ENCODE peak calls at places on chromosomes 3 and 15, in nine cellular contexts. I is psoas muscle, Z is fibroblast of the conjunctiva, X is H7, B is GM12878, N is GM12865, Q is amniotic stem cell, A is body of pancreas, O is head of caudate nucleus. G is an unnamed sample.

GRCh38 chr15:88393719-88394519 is 73.3 kb downstream of the MRPL46 start:
- DNase-seq in I (no peak), Z (no peak), X (no peak), B (no peak), N (no peak), Q (no peak), A (no peak), O (no peak), G (no peak)

GRCh38 chr3:127175272-127175671 is 17.7 kb upstream of the PRR23E start:
- DNase-seq in I (no peak), Z (no peak), X (no peak), B (no peak), N (no peak), Q (no peak), A (no peak), O (no peak), G (peak; percentile 20)

GRCh38 chr3:2156244-2156847 is 57.7 kb downstream of the CNTN4 start:
- DNase-seq in I (no peak), Z (no peak), X (peak; percentile 47), B (no peak), N (peak; percentile 29), Q (no peak), A (peak; percentile 15), O (no peak), G (no peak)

GRCh38 chr15:93694038-93694437 is 537.3 kb upstream of the MCTP2 start:
- DNase-seq in I (no peak), Z (no peak), X (no peak), B (no peak), N (no peak), Q (no peak), A (no peak), O (no peak), G (no peak)

GRCh38 chr3:39124876-39125836 is 17.7 kb downstream of the TTC21A start:
- DNase-seq in I (no peak), Z (no peak), X (peak; percentile 51), B (no peak), N (no peak), Q (no peak), A (peak; percentile 73), O (no peak), G (peak; percentile 48)

GRCh38 chr3:155416500-155417118 is 123.1 kb upstream of the STRIT1 start:
- DNase-seq in I (no peak), Z (peak; percentile 8), X (no peak), B (no peak), N (no peak), Q (peak; percentile 54), A (no peak), O (no peak), G (no peak)

GRCh38 chr3:126530171-126531050 is 6.5 kb downstream of the CHST13 start:
- DNase-seq in I (peak; percentile 57), Z (no peak), X (peak; percentile 73), B (no peak), N (peak; percentile 18), Q (no peak), A (no peak), O (peak; percentile 37), G (peak; percentile 42)

GRCh38 chr3:112115161-112115739 is 17.8 kb downstream of the GCSAM start:
- DNase-seq in I (no peak), Z (no peak), X (no peak), B (peak; percentile 96), N (peak; percentile 93), Q (no peak), A (no peak), O (no peak), G (no peak)

GRCh38 chr15:62469478-62469873 is 304.4 kb upstream of the C2CD4B start:
- DNase-seq in I (no peak), Z (peak; percentile 18), X (no peak), B (no peak), N (no peak), Q (no peak), A (no peak), O (no peak), G (peak; percentile 54)

GRCh38 chr15:90044916-90045371 is 43.8 kb downstream of the ZNF710 start:
- DNase-seq in I (no peak), Z (no peak), X (no peak), B (no peak), N (no peak), Q (no peak), A (no peak), O (peak; percentile 81), G (no peak)